ENCODE peak calls at places on chromosomes 3 and 15, in seven cellular contexts. One of them, this sample, is unnamed.
A peak's percentile ranks its signal among the peaks of the same experiment; 100 is the strongest.

GRCh38 chr3:3200632-3201212 is 21.2 kb upstream of the CRBN start:
- DNase-seq in left cardiac atrium: peak; percentile 40
- DNase-seq in NCI-H1417: peak; percentile 52
- DNase-seq in mesothelial cell of epicardium: peak; percentile 36
- DNase-seq in retina: peak; percentile 75
- DNase-seq in stimulated activated CD4-positive, alpha-beta T cell treated with anti-CD3 and anti-CD28 coated beads, Interleukin-12 subunit alpha, Interleukin-12 subunit beta, amount 100 ng/mL, for 4 hours: no peak
- DNase-seq in A549: peak; percentile 21
- DNase-seq in this sample: peak; percentile 38

GRCh38 chr3:107265526-107265925 is 111.7 kb upstream of the CCDC54 start:
- DNase-seq in left cardiac atrium: no peak
- DNase-seq in NCI-H1417: no peak
- DNase-seq in mesothelial cell of epicardium: no peak
- DNase-seq in retina: no peak
- DNase-seq in stimulated activated CD4-positive, alpha-beta T cell treated with anti-CD3 and anti-CD28 coated beads, Interleukin-12 subunit alpha, Interleukin-12 subunit beta, amount 100 ng/mL, for 4 hours: no peak
- DNase-seq in A549: no peak
- DNase-seq in this sample: no peak

GRCh38 chr3:62316525-62316924 is 56.8 kb downstream of the FEZF2 start:
- DNase-seq in left cardiac atrium: no peak
- DNase-seq in NCI-H1417: no peak
- DNase-seq in mesothelial cell of epicardium: no peak
- DNase-seq in retina: no peak
- DNase-seq in stimulated activated CD4-positive, alpha-beta T cell treated with anti-CD3 and anti-CD28 coated beads, Interleukin-12 subunit alpha, Interleukin-12 subunit beta, amount 100 ng/mL, for 4 hours: no peak
- DNase-seq in A549: no peak
- DNase-seq in this sample: no peak

GRCh38 chr3:100105536-100105935 is 8.8 kb downstream of the FILIP1L start:
- DNase-seq in left cardiac atrium: no peak
- DNase-seq in NCI-H1417: no peak
- DNase-seq in mesothelial cell of epicardium: no peak
- DNase-seq in retina: no peak
- DNase-seq in stimulated activated CD4-positive, alpha-beta T cell treated with anti-CD3 and anti-CD28 coated beads, Interleukin-12 subunit alpha, Interleukin-12 subunit beta, amount 100 ng/mL, for 4 hours: no peak
- DNase-seq in A549: no peak
- DNase-seq in this sample: no peak

GRCh38 chr3:147906275-147906674 is 497.1 kb downstream of the ZIC1 start:
- DNase-seq in left cardiac atrium: no peak
- DNase-seq in NCI-H1417: no peak
- DNase-seq in mesothelial cell of epicardium: no peak
- DNase-seq in retina: no peak
- DNase-seq in stimulated activated CD4-positive, alpha-beta T cell treated with anti-CD3 and anti-CD28 coated beads, Interleukin-12 subunit alpha, Interleukin-12 subunit beta, amount 100 ng/mL, for 4 hours: no peak
- DNase-seq in A549: no peak
- DNase-seq in this sample: no peak

GRCh38 chr3:50213383-50213782 is 8.3 kb downstream of the SLC38A3 start:
- DNase-seq in left cardiac atrium: no peak
- DNase-seq in NCI-H1417: no peak
- DNase-seq in mesothelial cell of epicardium: no peak
- DNase-seq in retina: no peak
- DNase-seq in stimulated activated CD4-positive, alpha-beta T cell treated with anti-CD3 and anti-CD28 coated beads, Interleukin-12 subunit alpha, Interleukin-12 subunit beta, amount 100 ng/mL, for 4 hours: no peak
- DNase-seq in A549: no peak
- DNase-seq in this sample: no peak

GRCh38 chr15:70588613-70589012 is 174.7 kb downstream of the UACA start:
- DNase-seq in left cardiac atrium: no peak
- DNase-seq in NCI-H1417: no peak
- DNase-seq in mesothelial cell of epicardium: no peak
- DNase-seq in retina: no peak
- DNase-seq in stimulated activated CD4-positive, alpha-beta T cell treated with anti-CD3 and anti-CD28 coated beads, Interleukin-12 subunit alpha, Interleukin-12 subunit beta, amount 100 ng/mL, for 4 hours: no peak
- DNase-seq in A549: no peak
- DNase-seq in this sample: no peak

GRCh38 chr3:41274944-41275668 is 75.8 kb downstream of the CTNNB1 start:
- DNase-seq in left cardiac atrium: no peak
- DNase-seq in NCI-H1417: no peak
- DNase-seq in mesothelial cell of epicardium: no peak
- DNase-seq in retina: no peak
- DNase-seq in stimulated activated CD4-positive, alpha-beta T cell treated with anti-CD3 and anti-CD28 coated beads, Interleukin-12 subunit alpha, Interleukin-12 subunit beta, amount 100 ng/mL, for 4 hours: no peak
- DNase-seq in A549: peak; percentile 58
- DNase-seq in this sample: no peak

GRCh38 chr3:190718097-190718496 is 144.4 kb downstream of the GMNC start:
- DNase-seq in left cardiac atrium: no peak
- DNase-seq in NCI-H1417: no peak
- DNase-seq in mesothelial cell of epicardium: no peak
- DNase-seq in retina: no peak
- DNase-seq in stimulated activated CD4-positive, alpha-beta T cell treated with anti-CD3 and anti-CD28 coated beads, Interleukin-12 subunit alpha, Interleukin-12 subunit beta, amount 100 ng/mL, for 4 hours: no peak
- DNase-seq in A549: no peak
- DNase-seq in this sample: no peak

GRCh38 chr15:95295311-95295710 is 1035.2 kb upstream of the NR2F2 start:
- DNase-seq in left cardiac atrium: no peak
- DNase-seq in NCI-H1417: no peak
- DNase-seq in mesothelial cell of epicardium: no peak
- DNase-seq in retina: no peak
- DNase-seq in stimulated activated CD4-positive, alpha-beta T cell treated with anti-CD3 and anti-CD28 coated beads, Interleukin-12 subunit alpha, Interleukin-12 subunit beta, amount 100 ng/mL, for 4 hours: no peak
- DNase-seq in A549: no peak
- DNase-seq in this sample: no peak

GRCh38 chr3:172148269-172148668 is 108.9 kb downstream of the FNDC3B start:
- DNase-seq in left cardiac atrium: no peak
- DNase-seq in NCI-H1417: no peak
- DNase-seq in mesothelial cell of epicardium: no peak
- DNase-seq in retina: no peak
- DNase-seq in stimulated activated CD4-positive, alpha-beta T cell treated with anti-CD3 and anti-CD28 coated beads, Interleukin-12 subunit alpha, Interleukin-12 subunit beta, amount 100 ng/mL, for 4 hours: no peak
- DNase-seq in A549: no peak
- DNase-seq in this sample: no peak

GRCh38 chr3:184765047-184765729 is 46.8 kb upstream of the VPS8 start:
- DNase-seq in left cardiac atrium: no peak
- DNase-seq in NCI-H1417: no peak
- DNase-seq in mesothelial cell of epicardium: no peak
- DNase-seq in retina: no peak
- DNase-seq in stimulated activated CD4-positive, alpha-beta T cell treated with anti-CD3 and anti-CD28 coated beads, Interleukin-12 subunit alpha, Interleukin-12 subunit beta, amount 100 ng/mL, for 4 hours: no peak
- DNase-seq in A549: no peak
- DNase-seq in this sample: no peak

GRCh38 chr3:113536627-113537101 is 4.3 kb downstream of the SIDT1 start:
- DNase-seq in left cardiac atrium: no peak
- DNase-seq in NCI-H1417: no peak
- DNase-seq in mesothelial cell of epicardium: no peak
- DNase-seq in retina: no peak
- DNase-seq in stimulated activated CD4-positive, alpha-beta T cell treated with anti-CD3 and anti-CD28 coated beads, Interleukin-12 subunit alpha, Interleukin-12 subunit beta, amount 100 ng/mL, for 4 hours: no peak
- DNase-seq in A549: peak; percentile 43
- DNase-seq in this sample: no peak

GRCh38 chr15:62588930-62589655 is 424.0 kb upstream of the C2CD4B start:
- DNase-seq in left cardiac atrium: no peak
- DNase-seq in NCI-H1417: no peak
- DNase-seq in mesothelial cell of epicardium: no peak
- DNase-seq in retina: no peak
- DNase-seq in stimulated activated CD4-positive, alpha-beta T cell treated with anti-CD3 and anti-CD28 coated beads, Interleukin-12 subunit alpha, Interleukin-12 subunit beta, amount 100 ng/mL, for 4 hours: no peak
- DNase-seq in A549: no peak
- DNase-seq in this sample: no peak

GRCh38 chr3:66265627-66266026 is 44.8 kb downstream of the SLC25A26 start:
- DNase-seq in left cardiac atrium: no peak
- DNase-seq in NCI-H1417: no peak
- DNase-seq in mesothelial cell of epicardium: no peak
- DNase-seq in retina: no peak
- DNase-seq in stimulated activated CD4-positive, alpha-beta T cell treated with anti-CD3 and anti-CD28 coated beads, Interleukin-12 subunit alpha, Interleukin-12 subunit beta, amount 100 ng/mL, for 4 hours: no peak
- DNase-seq in A549: no peak
- DNase-seq in this sample: no peak

GRCh38 chr3:115428825-115429224 is 194.5 kb upstream of the GAP43 start:
- DNase-seq in left cardiac atrium: no peak
- DNase-seq in NCI-H1417: no peak
- DNase-seq in mesothelial cell of epicardium: no peak
- DNase-seq in retina: no peak
- DNase-seq in stimulated activated CD4-positive, alpha-beta T cell treated with anti-CD3 and anti-CD28 coated beads, Interleukin-12 subunit alpha, Interleukin-12 subunit beta, amount 100 ng/mL, for 4 hours: no peak
- DNase-seq in A549: no peak
- DNase-seq in this sample: no peak

GRCh38 chr15:48565560-48566482 is 79.7 kb downstream of the FBN1 start:
- DNase-seq in left cardiac atrium: no peak
- DNase-seq in NCI-H1417: no peak
- DNase-seq in mesothelial cell of epicardium: no peak
- DNase-seq in retina: no peak
- DNase-seq in stimulated activated CD4-positive, alpha-beta T cell treated with anti-CD3 and anti-CD28 coated beads, Interleukin-12 subunit alpha, Interleukin-12 subunit beta, amount 100 ng/mL, for 4 hours: no peak
- DNase-seq in A549: no peak
- DNase-seq in this sample: no peak

GRCh38 chr15:78315686-78316085 is 16.3 kb upstream of the SKIC8 start:
- DNase-seq in left cardiac atrium: no peak
- DNase-seq in NCI-H1417: no peak
- DNase-seq in mesothelial cell of epicardium: no peak
- DNase-seq in retina: peak; percentile 75
- DNase-seq in stimulated activated CD4-positive, alpha-beta T cell treated with anti-CD3 and anti-CD28 coated beads, Interleukin-12 subunit alpha, Interleukin-12 subunit beta, amount 100 ng/mL, for 4 hours: no peak
- DNase-seq in A549: no peak
- DNase-seq in this sample: peak; percentile 34

GRCh38 chr3:138072816-138073215 is 42.6 kb downstream of the DZIP1L start:
- DNase-seq in left cardiac atrium: no peak
- DNase-seq in NCI-H1417: no peak
- DNase-seq in mesothelial cell of epicardium: no peak
- DNase-seq in retina: no peak
- DNase-seq in stimulated activated CD4-positive, alpha-beta T cell treated with anti-CD3 and anti-CD28 coated beads, Interleukin-12 subunit alpha, Interleukin-12 subunit beta, amount 100 ng/mL, for 4 hours: no peak
- DNase-seq in A549: no peak
- DNase-seq in this sample: no peak

GRCh38 chr15:90419738-90420487 is 31.9 kb downstream of the IQGAP1 start:
- DNase-seq in left cardiac atrium: no peak
- DNase-seq in NCI-H1417: no peak
- DNase-seq in mesothelial cell of epicardium: no peak
- DNase-seq in retina: no peak
- DNase-seq in stimulated activated CD4-positive, alpha-beta T cell treated with anti-CD3 and anti-CD28 coated beads, Interleukin-12 subunit alpha, Interleukin-12 subunit beta, amount 100 ng/mL, for 4 hours: no peak
- DNase-seq in A549: peak; percentile 58
- DNase-seq in this sample: no peak

GRCh38 chr15:69616558-69616957 is 163.9 kb downstream of the RPLP1 start:
- DNase-seq in left cardiac atrium: no peak
- DNase-seq in NCI-H1417: no peak
- DNase-seq in mesothelial cell of epicardium: no peak
- DNase-seq in retina: no peak
- DNase-seq in stimulated activated CD4-positive, alpha-beta T cell treated with anti-CD3 and anti-CD28 coated beads, Interleukin-12 subunit alpha, Interleukin-12 subunit beta, amount 100 ng/mL, for 4 hours: no peak
- DNase-seq in A549: no peak
- DNase-seq in this sample: no peak

GRCh38 chr3:50351318-50351687 is 641 bp downstream of the CYB561D2 start:
- DNase-seq in left cardiac atrium: no peak
- DNase-seq in NCI-H1417: no peak
- DNase-seq in mesothelial cell of epicardium: no peak
- DNase-seq in retina: no peak
- DNase-seq in stimulated activated CD4-positive, alpha-beta T cell treated with anti-CD3 and anti-CD28 coated beads, Interleukin-12 subunit alpha, Interleukin-12 subunit beta, amount 100 ng/mL, for 4 hours: no peak
- DNase-seq in A549: no peak
- DNase-seq in this sample: no peak

GRCh38 chr3:160876568-160877100 is 120.6 kb downstream of the PPM1L start:
- DNase-seq in left cardiac atrium: no peak
- DNase-seq in NCI-H1417: no peak
- DNase-seq in mesothelial cell of epicardium: no peak
- DNase-seq in retina: no peak
- DNase-seq in stimulated activated CD4-positive, alpha-beta T cell treated with anti-CD3 and anti-CD28 coated beads, Interleukin-12 subunit alpha, Interleukin-12 subunit beta, amount 100 ng/mL, for 4 hours: no peak
- DNase-seq in A549: no peak
- DNase-seq in this sample: no peak

GRCh38 chr3:30682434-30683155 is 76.2 kb downstream of the TGFBR2 start:
- DNase-seq in left cardiac atrium: no peak
- DNase-seq in NCI-H1417: no peak
- DNase-seq in mesothelial cell of epicardium: no peak
- DNase-seq in retina: no peak
- DNase-seq in stimulated activated CD4-positive, alpha-beta T cell treated with anti-CD3 and anti-CD28 coated beads, Interleukin-12 subunit alpha, Interleukin-12 subunit beta, amount 100 ng/mL, for 4 hours: no peak
- DNase-seq in A549: no peak
- DNase-seq in this sample: no peak

GRCh38 chr3:171320721-171321120 is 139.5 kb downstream of the TNIK start:
- DNase-seq in left cardiac atrium: no peak
- DNase-seq in NCI-H1417: no peak
- DNase-seq in mesothelial cell of epicardium: no peak
- DNase-seq in retina: peak; percentile 16
- DNase-seq in stimulated activated CD4-positive, alpha-beta T cell treated with anti-CD3 and anti-CD28 coated beads, Interleukin-12 subunit alpha, Interleukin-12 subunit beta, amount 100 ng/mL, for 4 hours: no peak
- DNase-seq in A549: no peak
- DNase-seq in this sample: no peak

GRCh38 chr15:52653451-52653964 is 25.7 kb downstream of the ATOSA start:
- DNase-seq in left cardiac atrium: no peak
- DNase-seq in NCI-H1417: no peak
- DNase-seq in mesothelial cell of epicardium: no peak
- DNase-seq in retina: no peak
- DNase-seq in stimulated activated CD4-positive, alpha-beta T cell treated with anti-CD3 and anti-CD28 coated beads, Interleukin-12 subunit alpha, Interleukin-12 subunit beta, amount 100 ng/mL, for 4 hours: no peak
- DNase-seq in A549: peak; percentile 59
- DNase-seq in this sample: no peak

GRCh38 chr3:169624533-169624972 is 39.0 kb downstream of the MECOM start:
- DNase-seq in left cardiac atrium: no peak
- DNase-seq in NCI-H1417: peak; percentile 17
- DNase-seq in mesothelial cell of epicardium: no peak
- DNase-seq in retina: no peak
- DNase-seq in stimulated activated CD4-positive, alpha-beta T cell treated with anti-CD3 and anti-CD28 coated beads, Interleukin-12 subunit alpha, Interleukin-12 subunit beta, amount 100 ng/mL, for 4 hours: no peak
- DNase-seq in A549: no peak
- DNase-seq in this sample: no peak